ENCODE peak calls at places on chromosomes 11 and 22, in four cellular contexts. K is GM12878, T is H1, L is K562. C is an unnamed sample.

GRCh38 chr11:117219455-117219854 is 12.4 kb downstream of the PCSK7 start:
- DNase-seq in L (no peak), K (no peak), T (no peak), C (no peak)

GRCh38 chr22:27576815-27577564 is 224.6 kb downstream of the MN1 start:
- DNase-seq in L (no peak), K (no peak), T (no peak), C (no peak)

GRCh38 chr22:27107824-27108223 is 450.4 kb downstream of the MIAT start:
- DNase-seq in K (no peak), T (no peak), L (no peak), C (peak)

GRCh38 chr22:41936894-41937169 is 10.1 kb downstream of the CENPM start:
- DNase-seq in L (no peak), K (no peak), T (no peak), C (no peak)

GRCh38 chr22:28021998-28022660 is 103.1 kb upstream of the PITPNB start:
- DNase-seq in L (no peak), T (no peak), K (no peak), C (no peak)

GRCh38 chr22:45976351-45977002 is 485 bp downstream of the WNT7B start:
- DNase-seq in T (no peak), L (no peak), K (no peak), C (no peak)

GRCh38 chr11:117823294-117823940 is 1.1 kb downstream of the FXYD2 start:
- DNase-seq in L (peak), K (no peak), T (no peak), C (no peak)

GRCh38 chr11:12922418-12922817 is 86.7 kb upstream of the RASSF10 start:
- DNase-seq in L (no peak), T (no peak), K (no peak), C (no peak)

GRCh38 chr11:91717169-91717568 is 507.4 kb upstream of the FAT3 start:
- DNase-seq in L (no peak), T (no peak), K (no peak), C (no peak)

GRCh38 chr22:35367331-35367886 is 13.5 kb upstream of the HMOX1 start:
- DNase-seq in T (no peak), L (no peak), K (peak), C (no peak)

GRCh38 chr11:76209956-76210885 is 3.9 kb upstream of the WNT11 start:
- DNase-seq in K (no peak), L (no peak), T (peak), C (no peak)

GRCh38 chr11:2584812-2585565 is 114.8 kb downstream of the KCNQ1OT1 start:
- DNase-seq in K (no peak), T (no peak), L (no peak), C (no peak)

GRCh38 chr11:87252869-87253268 is 215.1 kb downstream of the TMEM135 start:
- DNase-seq in L (no peak), T (no peak), K (no peak), C (no peak)

GRCh38 chr11:30984827-30985226 is 384.7 kb downstream of the DCDC1 start:
- DNase-seq in T (no peak), L (no peak), K (no peak), C (no peak)

GRCh38 chr22:36180038-36180880 is 19.7 kb upstream of the APOL3 start:
- DNase-seq in L (peak), T (peak), K (no peak), C (peak)

GRCh38 chr11:96015911-96016565 is 92.1 kb upstream of the MTMR2 start:
- DNase-seq in K (no peak), T (no peak), L (peak), C (peak)

GRCh38 chr11:36724742-36725387 is 126.8 kb upstream of the RAG2 start:
- DNase-seq in K (peak), T (no peak), L (no peak), C (no peak)

GRCh38 chr11:61616443-61616842 is 35.6 kb upstream of the SYT7 start:
- DNase-seq in K (no peak), L (no peak), T (no peak), C (no peak)

GRCh38 chr11:46385169-46386004 is 3.9 kb downstream of the MDK start:
- DNase-seq in L (no peak), K (no peak), T (no peak), C (no peak)

GRCh38 chr11:36213050-36213840 is 76.0 kb downstream of the COMMD9 start:
- DNase-seq in K (no peak), L (no peak), T (no peak), C (no peak)

GRCh38 chr11:117232911-117233409 is 489 bp downstream of the RNF214 start:
- DNase-seq in K (no peak), L (peak), T (peak), C (no peak)

GRCh38 chr22:45329536-45329936 is 19.8 kb downstream of the FAM118A start:
- DNase-seq in T (no peak), L (no peak), K (no peak), C (no peak)

GRCh38 chr11:32430586-32431357 is 4.6 kb downstream of the WT1 start:
- DNase-seq in L (no peak), T (peak), K (no peak), C (no peak)
- TF ChIP-seq BRCA1 in L (no peak), T (no peak), K (no peak), C (no peak)

DNA sequence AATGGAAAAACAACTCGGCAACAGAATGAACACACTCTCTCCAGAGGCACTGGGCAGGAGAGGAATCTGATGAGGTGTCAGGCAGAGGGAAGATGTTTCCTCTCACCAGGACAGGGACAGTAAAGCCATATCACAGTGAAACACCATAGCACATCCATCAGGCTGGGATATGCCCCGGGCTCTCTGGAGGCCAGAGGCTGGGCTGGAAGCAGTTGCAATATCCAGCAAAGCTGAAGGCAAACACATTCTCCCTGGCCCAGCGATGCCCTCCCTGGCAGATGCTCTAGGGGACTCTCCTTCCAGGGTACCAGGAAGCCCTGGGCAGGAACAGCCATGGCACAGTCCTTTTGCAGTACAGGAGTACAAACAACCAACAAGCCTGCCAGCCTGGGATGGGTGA is 11.1 kb downstream of the RSPH14 start:
- DNase-seq in L (peak), K (no peak), T (no peak), C (no peak)
- TF ChIP-seq BRCA1 in L (no peak), K (no peak), T (no peak), C (no peak)

GRCh38 chr11:69588270-69588669 is 52.7 kb upstream of the CCND1 start:
- DNase-seq in L (no peak), T (no peak), K (no peak), C (peak)

GRCh38 chr11:69583068-69583467 is 57.9 kb upstream of the CCND1 start:
- DNase-seq in L (no peak), K (no peak), T (no peak), C (no peak)

GRCh38 chr11:69584160-69584559 is 56.8 kb upstream of the CCND1 start:
- DNase-seq in K (no peak), L (no peak), T (no peak), C (no peak)

GRCh38 chr11:69585385-69585784 is 55.6 kb upstream of the CCND1 start:
- DNase-seq in L (no peak), T (no peak), K (no peak), C (no peak)

GRCh38 chr11:69587454-69588081 is 53.4 kb upstream of the CCND1 start:
- DNase-seq in K (no peak), L (no peak), T (no peak), C (peak)
- TF ChIP-seq BRCA1 in K (no peak), L (no peak), T (no peak), C (no peak)

DNA sequence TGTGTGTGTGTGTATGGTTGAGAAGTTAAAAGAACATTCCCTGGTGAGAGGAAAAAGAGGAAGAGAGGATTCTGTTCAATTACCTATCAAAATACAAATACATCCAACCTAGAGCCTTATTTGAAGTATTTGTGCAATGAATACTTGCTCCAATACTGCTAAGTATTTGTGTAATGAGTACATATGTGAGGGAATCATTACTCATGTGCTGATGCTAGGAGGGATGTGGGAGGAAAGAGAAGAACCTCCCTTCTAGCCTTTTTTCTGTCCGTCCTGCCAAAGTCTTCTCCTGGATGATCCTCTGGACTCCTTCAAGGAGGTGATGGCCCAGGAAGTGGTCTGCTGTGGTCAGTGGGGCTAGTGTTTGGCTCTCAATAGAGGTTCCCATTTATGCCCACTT is 36.0 kb upstream of the ACCSL start:
- DNase-seq in K (no peak), T (no peak), L (no peak), C (no peak)
- TF ChIP-seq BRCA1 in K (no peak), T (no peak), L (no peak), C (no peak)

DNA sequence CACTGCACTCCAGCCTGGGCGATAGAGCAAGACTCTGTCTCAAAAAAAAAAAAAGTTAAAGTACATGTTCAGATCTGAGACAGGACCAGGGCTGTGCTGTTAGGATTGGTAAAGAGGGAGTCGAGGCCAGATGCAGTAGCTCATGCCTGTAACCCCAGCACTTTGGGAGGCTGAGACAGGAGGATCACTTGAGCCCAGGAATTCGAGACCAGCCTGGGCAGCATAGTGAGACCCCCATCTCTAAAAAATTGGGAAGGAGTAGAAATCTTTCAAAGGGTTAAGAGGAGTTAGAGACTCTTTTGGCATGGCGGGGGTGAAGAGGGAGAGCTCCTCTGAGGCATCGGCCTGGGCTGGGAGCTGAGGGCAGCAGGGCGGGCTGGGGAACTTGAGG is 11.8 kb downstream of the SLC25A45 start:
- DNase-seq in T (no peak), L (no peak), K (no peak), C (no peak)
- TF ChIP-seq BRCA1 in T (no peak), L (no peak), K (no peak), C (no peak)

DNA sequence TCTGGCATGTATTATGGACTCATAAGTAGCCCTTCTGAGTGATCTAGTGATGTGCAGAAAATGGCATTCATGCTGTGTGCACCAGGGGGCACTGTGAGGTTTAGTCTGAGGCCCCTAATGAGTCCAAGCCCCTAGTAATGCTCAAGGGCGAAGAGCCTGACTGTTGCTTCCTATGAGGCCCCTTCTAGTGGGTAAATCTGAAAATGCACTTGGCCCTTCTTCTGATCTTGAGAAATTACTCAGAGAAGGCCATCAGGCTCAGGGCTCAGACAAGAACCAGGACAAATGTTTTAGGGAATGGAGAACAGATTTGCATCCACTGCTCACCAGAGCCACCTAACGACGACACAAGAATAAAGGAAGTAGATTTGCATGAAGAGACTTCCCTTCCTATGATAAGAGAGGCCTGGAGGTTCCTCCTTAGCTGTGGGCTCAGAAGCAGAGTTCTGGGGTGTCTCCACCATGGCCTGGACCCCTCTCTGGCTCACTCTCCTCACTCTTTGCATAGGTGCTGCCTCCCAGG is 75.8 kb downstream of the GGTLC2 start:
- DNase-seq in L (peak), K (peak), T (peak), C (peak)
- TF ChIP-seq BRCA1 in L (no peak), K (no peak), T (no peak), C (no peak)

GRCh38 chr11:808427-809286 is 1.1 kb upstream of the RPLP2 start:
- DNase-seq in T (no peak), K (no peak), L (peak), C (peak)
- TF ChIP-seq BRCA1 in T (no peak), K (no peak), L (peak), C (peak)

GRCh38 chr11:9596926-9597325 is 23.5 kb downstream of the WEE1 start:
- DNase-seq in K (no peak), L (no peak), T (peak), C (no peak)
- TF ChIP-seq BRCA1 in K (no peak), L (no peak), T (no peak), C (no peak)

GRCh38 chr11:110972640-110973039 is 260.4 kb upstream of the ARHGAP20 start:
- DNase-seq in L (no peak), T (no peak), K (no peak), C (no peak)
- TF ChIP-seq BRCA1 in L (no peak), T (no peak), K (no peak), C (no peak)